ENCODE peak calls at places on chromosome 6, in ten cellular contexts. O is fibroblast of pulmonary artery; N is lung; S is DND-41; Y is ascending aorta; B is BJ; F is endodermal cell; M is CD4-positive, alpha-beta T cell; L is left ventricle myocardium inferior; V is RWPE1. K is an unnamed sample.

GRCh38 chr6:50120300-50120699 is 70.6 kb upstream of the DEFB112 start:
- DNase-seq in O (no peak), N (no peak), S (no peak), Y (no peak), B (no peak), F (no peak), M (no peak), L (no peak), V (peak; percentile 17), K (no peak)

GRCh38 chr6:37547564-37548061 is 47.9 kb upstream of the CCDC167 start:
- DNase-seq in O (peak; percentile 93), N (no peak), S (no peak), Y (no peak), B (no peak), F (no peak), M (no peak), L (no peak), V (peak; percentile 87), K (peak; percentile 33)

GRCh38 chr6:130946076-130946475 is 117.0 kb downstream of the EPB41L2 start:
- DNase-seq in O (peak; percentile 80), N (no peak), S (no peak), Y (no peak), B (no peak), F (no peak), M (no peak), L (no peak), V (no peak), K (no peak)

GRCh38 chr6:144151010-144151727 is 852 bp downstream of the STX11 start:
- DNase-seq in O (peak; percentile 16), N (peak; percentile 53), S (peak; percentile 39), Y (no peak), B (no peak), F (peak; percentile 69), M (peak; percentile 34), L (no peak), V (peak; percentile 26), K (no peak)

GRCh38 chr6:15948930-15949900 is 179.7 kb upstream of the MYLIP start:
- DNase-seq in O (peak; percentile 28), N (peak; percentile 71), S (no peak), Y (no peak), B (no peak), F (peak; percentile 86), M (no peak), L (no peak), V (peak; percentile 39), K (no peak)

GRCh38 chr6:166046232-166046631 is 121.4 kb downstream of the TBXT start:
- DNase-seq in O (peak; percentile 93), N (no peak), S (no peak), Y (no peak), B (peak; percentile 40), F (no peak), M (no peak), L (no peak), V (peak; percentile 56), K (no peak)

GRCh38 chr6:154482858-154483257 is 27.6 kb downstream of the CNKSR3 start:
- DNase-seq in O (no peak), N (no peak), S (no peak), Y (no peak), B (no peak), F (no peak), M (no peak), L (no peak), V (no peak), K (no peak)

GRCh38 chr6:40509716-40510260 is 77.4 kb downstream of the LRFN2 start:
- DNase-seq in O (no peak), N (no peak), S (no peak), Y (no peak), B (no peak), F (no peak), M (no peak), L (no peak), V (no peak), K (no peak)

GRCh38 chr6:33990061-33990541 is 155.8 kb downstream of the GRM4 start:
- DNase-seq in O (no peak), N (no peak), S (no peak), Y (no peak), B (no peak), F (peak; percentile 58), M (no peak), L (no peak), V (no peak), K (no peak)

GRCh38 chr6:104589940-104590339 is 269.8 kb downstream of the HACE1 start:
- DNase-seq in O (no peak), N (no peak), S (no peak), Y (no peak), B (no peak), F (no peak), M (no peak), L (no peak), V (no peak), K (no peak)

GRCh38 chr6:81562169-81562568 is 190.3 kb downstream of the TENT5A start:
- DNase-seq in O (peak; percentile 73), N (no peak), S (no peak), Y (no peak), B (peak; percentile 46), F (no peak), M (no peak), L (no peak), V (no peak), K (peak; percentile 14)

GRCh38 chr6:166929534-166930189 is 26.7 kb downstream of the RNASET2 start:
- DNase-seq in O (no peak), N (no peak), S (no peak), Y (no peak), B (no peak), F (no peak), M (no peak), L (no peak), V (no peak), K (no peak)

GRCh38 chr6:148817689-148818088 is 70.9 kb downstream of the UST start:
- DNase-seq in O (no peak), N (no peak), S (no peak), Y (no peak), B (no peak), F (no peak), M (no peak), L (no peak), V (no peak), K (no peak)

GRCh38 chr6:127266892-127267741 is 453 bp downstream of the RNF146 start:
- DNase-seq in O (peak; percentile 42), N (peak; percentile 74), S (peak; percentile 54), Y (peak; percentile 8), B (no peak), F (peak; percentile 90), M (peak; percentile 35), L (peak; percentile 64), V (peak; percentile 45), K (no peak)

GRCh38 chr6:15110721-15111354 is 135.0 kb upstream of the JARID2 start:
- DNase-seq in O (peak; percentile 23), N (no peak), S (no peak), Y (no peak), B (no peak), F (no peak), M (no peak), L (no peak), V (no peak), K (no peak)

DNA sequence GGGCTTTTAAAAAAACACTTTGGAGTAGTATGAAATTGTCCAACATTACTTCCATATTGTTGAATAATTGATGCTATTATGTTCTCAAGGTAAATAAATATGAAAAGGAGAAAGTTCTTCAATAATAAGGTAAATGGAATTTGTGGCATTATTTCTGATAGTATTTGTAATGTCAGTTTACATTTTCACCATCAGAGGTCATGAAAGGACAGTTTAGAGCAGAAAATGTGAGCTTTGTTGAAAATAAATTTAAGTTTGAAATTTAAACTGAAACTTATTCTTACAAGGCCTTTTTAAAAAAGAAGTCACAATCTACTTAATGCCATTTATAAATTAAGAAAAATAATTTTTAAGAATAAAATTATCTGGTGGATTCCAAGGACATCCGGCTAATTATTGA is 15.8 kb upstream of the CEP162 start:
- DNase-seq in O (peak; percentile 37), N (no peak), S (no peak), Y (no peak), B (no peak), F (no peak), M (no peak), L (no peak), V (no peak), K (no peak)
- TF ChIP-seq CTCF in O (peak; percentile 12), N (no peak), S (peak; percentile 30), Y (no peak), B (peak; percentile 9), F (peak; percentile 57), M (no peak), L (no peak), V (no peak), K (no peak)

GRCh38 chr6:158817298-158818007 is 1.7 kb downstream of the EZR start:
- DNase-seq in O (no peak), N (peak; percentile 58), S (peak; percentile 36), Y (no peak), B (no peak), F (peak; percentile 80), M (peak; percentile 13), L (peak; percentile 57), V (no peak), K (no peak)

GRCh38 chr6:158818008-158818579 is 1.1 kb downstream of the EZR start:
- DNase-seq in O (peak; percentile 64), N (peak; percentile 82), S (peak; percentile 77), Y (no peak), B (no peak), F (peak; percentile 91), M (peak; percentile 86), L (peak; percentile 81), V (peak; percentile 95), K (no peak)

GRCh38 chr6:158818580-158819212 is 472 bp downstream of the EZR start:
- DNase-seq in O (peak; percentile 70), N (peak; percentile 70), S (peak; percentile 76), Y (no peak), B (no peak), F (peak; percentile 87), M (peak; percentile 57), L (peak; percentile 55), V (peak; percentile 58), K (no peak)

GRCh38 chr6:158819977-158820632 is 937 bp upstream of the EZR start:
- DNase-seq in O (no peak), N (no peak), S (no peak), Y (no peak), B (no peak), F (peak; percentile 36), M (no peak), L (no peak), V (no peak), K (no peak)

GRCh38 chr6:158819213-158819976 is at the start of gene EZR:
- DNase-seq in O (peak; percentile 70), N (peak; percentile 85), S (peak; percentile 90), Y (peak; percentile 24), B (no peak), F (peak; percentile 95), M (peak; percentile 87), L (peak; percentile 82), V (peak; percentile 82), K (no peak)
- TF ChIP-seq CTCF in O (no peak), N (no peak), S (peak; percentile 13), Y (no peak), B (no peak), F (peak; percentile 21), M (no peak), L (peak; percentile 15), V (no peak), K (no peak)

GRCh38 chr6:44224154-44224977 is 971 bp downstream of the SLC29A1 start:
- DNase-seq in O (no peak), N (no peak), S (peak; percentile 36), Y (no peak), B (no peak), F (no peak), M (no peak), L (no peak), V (no peak), K (no peak)
- TF ChIP-seq CTCF in O (no peak), N (no peak), S (peak; percentile 5), Y (no peak), B (no peak), F (peak; percentile 24), M (no peak), L (no peak), V (no peak), K (no peak)

GRCh38 chr6:122726649-122727048 is 52.9 kb upstream of the FABP7 start:
- DNase-seq in O (peak; percentile 33), N (no peak), S (no peak), Y (no peak), B (no peak), F (peak; percentile 67), M (no peak), L (no peak), V (no peak), K (no peak)
- TF ChIP-seq CTCF in O (peak; percentile 73), N (no peak), S (peak; percentile 54), Y (no peak), B (peak; percentile 65), F (peak; percentile 85), M (peak; percentile 26), L (peak; percentile 40), V (no peak), K (peak; percentile 58)